ENCODE peak calls at places on chromosomes 4 and X, in ten cellular contexts. D, N, Q, G, F, W, X, M, E and T are unnamed samples.

GRCh38 chrX:120790118-120790517 is 85.5 kb downstream of the CT47B1 start:
- DNase-seq in W (no peak), D (peak; percentile 42), M (peak; percentile 91), F (peak; percentile 86), E (peak; percentile 63), G (no peak), X (peak; percentile 39), Q (peak; percentile 76), N (no peak), T (peak; percentile 7)

GRCh38 chrX:1528884-1529203 is 8.1 kb downstream of the P2RY8 start:
- DNase-seq in Q (no peak), X (no peak), N (no peak), G (no peak), E (no peak), D (no peak), F (no peak), W (no peak), M (no peak), T (no peak)

GRCh38 chr4:176185068-176185467 is 10.3 kb downstream of the SPATA4 start:
- DNase-seq in E (peak; percentile 58), X (no peak), Q (peak; percentile 89), F (peak; percentile 42), G (no peak), M (peak; percentile 79), D (no peak), N (no peak), W (no peak), T (no peak)

GRCh38 chr4:3322059-3322550 is 29.3 kb downstream of the RGS12 start:
- DNase-seq in X (no peak), D (no peak), M (peak; percentile 76), N (no peak), F (peak; percentile 57), G (no peak), E (peak; percentile 57), W (no peak), Q (peak; percentile 53), T (no peak)

GRCh38 chr4:30718021-30718888 is 1.9 kb upstream of the PCDH7 start:
- DNase-seq in F (peak; percentile 24), X (no peak), D (no peak), W (no peak), M (peak; percentile 66), Q (no peak), G (no peak), E (peak; percentile 8), N (no peak), T (peak; percentile 81)

GRCh38 chrX:729583-730409 is 99.2 kb downstream of the SHOX start:
- DNase-seq in Q (no peak), F (no peak), E (no peak), D (no peak), M (no peak), N (no peak), G (no peak), W (no peak), X (no peak), T (no peak)

GRCh38 chrX:48558270-48558669 is 16.0 kb upstream of the RBM3 start:
- DNase-seq in M (peak; percentile 89), N (no peak), F (peak; percentile 81), W (no peak), X (no peak), D (no peak), G (no peak), Q (peak; percentile 76), E (peak; percentile 57), T (no peak)

GRCh38 chr4:155304375-155304774 is 72.4 kb downstream of the MAP9 start:
- DNase-seq in M (no peak), F (no peak), Q (no peak), D (no peak), X (no peak), W (no peak), G (no peak), E (no peak), N (no peak), T (no peak)

GRCh38 chr4:95529941-95530340 is 18.8 kb downstream of the UNC5C start:
- DNase-seq in E (no peak), D (no peak), Q (no peak), X (no peak), G (no peak), F (no peak), N (no peak), M (no peak), W (no peak), T (no peak)

GRCh38 chrX:118603981-118604380 is 108.4 kb downstream of the DOCK11 start:
- DNase-seq in N (no peak), M (peak; percentile 70), E (peak; percentile 62), G (no peak), F (peak; percentile 76), D (peak; percentile 12), Q (peak; percentile 51), X (peak; percentile 22), W (peak; percentile 33), T (peak; percentile 61)

GRCh38 chrX:19017271-19017670 is 33.4 kb upstream of the PHKA2 start:
- DNase-seq in D (no peak), G (no peak), W (no peak), N (no peak), Q (peak; percentile 8), F (peak; percentile 26), M (peak; percentile 15), X (peak; percentile 0), E (peak; percentile 29), T (peak; percentile 0)

GRCh38 chr4:7018281-7018680 is 24.9 kb upstream of the TADA2B start:
- DNase-seq in W (no peak), Q (no peak), D (no peak), F (no peak), M (no peak), X (no peak), G (no peak), N (no peak), E (no peak), T (no peak)

GRCh38 chr4:165088366-165088765 is 24.3 kb downstream of the TMEM192 start:
- DNase-seq in Q (no peak), X (no peak), D (no peak), N (no peak), W (no peak), G (no peak), M (no peak), F (no peak), E (no peak), T (no peak)

GRCh38 chrX:119015407-119016242 is 41.2 kb downstream of the LONRF3 start:
- DNase-seq in G (no peak), W (no peak), N (peak; percentile 53), M (peak; percentile 81), F (peak; percentile 81), Q (peak; percentile 61), E (peak; percentile 20), X (no peak), D (no peak), T (no peak)

GRCh38 chr4:52780206-52780605 is 29.0 kb upstream of the ERVMER34-1 start:
- DNase-seq in W (no peak), G (no peak), D (no peak), Q (peak; percentile 71), F (peak; percentile 64), N (no peak), E (peak; percentile 55), X (no peak), M (peak; percentile 84), T (no peak)

GRCh38 chr4:100008048-100008447 is 58.0 kb upstream of the H2AZ1 start:
- DNase-seq in N (no peak), D (no peak), X (no peak), F (peak; percentile 40), W (no peak), M (peak; percentile 59), G (no peak), E (peak; percentile 56), Q (peak; percentile 78), T (no peak)

GRCh38 chr4:171785392-171785791 is 27.8 kb upstream of the GALNTL6 start:
- DNase-seq in W (no peak), E (no peak), N (no peak), X (no peak), D (no peak), G (no peak), Q (no peak), M (no peak), F (no peak), T (no peak)